ENCODE peak calls at places on chromosomes 2 and 18, in seven cellular contexts. F is upper lobe of left lung; E is coronary artery; R is fibroblast of mammary gland; C is GM06990; L is mucosa of gallbladder; P is activated effector memory CD4-positive, alpha-beta T cell treated with Interleukin-2 at 50 U/mL for 16 hours. H is an unnamed sample.

GRCh38 chr2:11710210-11710609 is 36.2 kb upstream of the LPIN1 start:
- DNase-seq in F (no peak), P (no peak), L (peak; percentile 72), R (peak; percentile 82), E (no peak), C (no peak), H (peak; percentile 82)

GRCh38 chr2:134498654-134499053 is 220.1 kb downstream of the TMEM163 start:
- DNase-seq in R (no peak), L (no peak), P (no peak), F (peak; percentile 24), E (no peak), C (no peak), H (no peak)

GRCh38 chr2:174618179-174618578 is 20.6 kb upstream of the WIPF1 start:
- DNase-seq in E (no peak), F (no peak), P (no peak), R (no peak), C (no peak), L (no peak), H (no peak)

GRCh38 chr2:98871506-98871905 is 64.5 kb downstream of the CRACDL start:
- DNase-seq in P (no peak), E (no peak), R (no peak), L (no peak), F (no peak), C (no peak), H (no peak)

GRCh38 chr2:73827018-73827417 is 1.7 kb upstream of the STAMBP start:
- DNase-seq in R (peak; percentile 69), P (no peak), C (no peak), F (no peak), E (no peak), L (no peak), H (no peak)

GRCh38 chr2:150601280-150602038 is 114.0 kb upstream of the RND3 start:
- DNase-seq in F (no peak), L (no peak), R (no peak), E (no peak), P (no peak), C (no peak), H (no peak)

GRCh38 chr2:163664610-163665009 is 71.2 kb downstream of the FIGN start:
- DNase-seq in F (no peak), P (no peak), R (peak; percentile 91), L (no peak), C (no peak), E (no peak), H (no peak)

GRCh38 chr2:180979935-180980184 is 545 bp upstream of the UBE2E3 start:
- DNase-seq in C (no peak), E (peak; percentile 87), R (no peak), L (no peak), F (no peak), P (no peak), H (no peak)

GRCh38 chr18:73645175-73645715 is 502.4 kb downstream of the FBXO15 start:
- DNase-seq in F (no peak), L (no peak), P (no peak), E (no peak), C (no peak), R (peak; percentile 47), H (no peak)

GRCh38 chr2:190947711-190948251 is 66.2 kb downstream of the STAT1 start:
- DNase-seq in L (no peak), R (peak; percentile 60), C (peak; percentile 56), F (no peak), E (no peak), P (no peak), H (peak; percentile 21)

H was measured in RWPE1.